ENCODE peak calls at places on chromosomes 4 and X, in ten cellular contexts. R, E, Q, T, N, G, I, J, M and H are unnamed samples.

GRCh38 chr4:153643406-153644016 is 40.6 kb upstream of the TLR2 start:
- DNase-seq in R (no peak), E (peak), Q (no peak), T (peak), N (no peak), G (no peak), I (no peak), J (peak), M (peak), H (peak)

GRCh38 chr4:68734095-68734494 is 63.6 kb upstream of the UGT2B15 start:
- DNase-seq in R (no peak), E (no peak), Q (no peak), T (no peak), N (no peak), G (no peak), I (no peak), J (no peak), M (no peak), H (no peak)

GRCh38 chrX:119093991-119094741 is 21.4 kb downstream of the CT47C1 start:
- DNase-seq in R (no peak), E (no peak), Q (no peak), T (no peak), N (no peak), G (no peak), I (no peak), J (peak), M (no peak), H (no peak)

GRCh38 chr4:127809173-127809800 is 27.2 kb downstream of the HSPA4L start:
- DNase-seq in R (no peak), E (peak), Q (no peak), T (no peak), N (no peak), G (no peak), I (no peak), J (peak), M (no peak), H (no peak)

GRCh38 chrX:154712781-154713391 is 38.0 kb downstream of the GAB3 start:
- DNase-seq in R (no peak), E (peak), Q (no peak), T (peak), N (no peak), G (no peak), I (no peak), J (no peak), M (no peak), H (no peak)

GRCh38 chr4:53068755-53069154 is 206.6 kb downstream of the RASL11B start:
- DNase-seq in R (no peak), E (peak), Q (no peak), T (no peak), N (no peak), G (no peak), I (no peak), J (no peak), M (no peak), H (no peak)

GRCh38 chrX:10755477-10756334 is 135.3 kb upstream of the MID1 start:
- DNase-seq in R (no peak), E (peak), Q (no peak), T (no peak), N (no peak), G (no peak), I (no peak), J (peak), M (no peak), H (no peak)

GRCh38 chrX:56790778-56791177 is 61.7 kb downstream of the NBDY start:
- DNase-seq in R (no peak), E (no peak), Q (no peak), T (no peak), N (no peak), G (no peak), I (no peak), J (no peak), M (no peak), H (no peak)

GRCh38 chrX:132292753-132293152 is 73.5 kb upstream of the RAP2C start:
- DNase-seq in R (no peak), E (peak), Q (peak), T (peak), N (no peak), G (no peak), I (no peak), J (peak), M (no peak), H (no peak)

GRCh38 chr4:13988347-13989265 is 361.1 kb upstream of the BOD1L1 start:
- DNase-seq in R (no peak), E (peak), Q (no peak), T (peak), N (no peak), G (peak), I (no peak), J (peak), M (no peak), H (no peak)